ENCODE peak calls at places on chromosome 1, in eight cellular contexts. N is activated CD4-positive, alpha-beta T cell treated with anti-CD3 and anti-CD28 coated beads, Interleukin-2, amount 50 U/mL, for 48 hours; M is suprapubic skin; B is dermis microvascular lymphatic vessel endothelial cell; S is SK-MEL-5; X is foreskin melanocyte; E is non-pigmented ciliary epithelial cell; G is AG10803. V is an unnamed sample.

GRCh38 chr1:114333670-114334069 is 177.3 kb downstream of the TRIM33 start:
- DNase-seq in N (no peak), M (no peak), B (no peak), S (no peak), X (no peak), E (no peak), G (no peak), V (no peak)

GRCh38 chr1:57464756-57465155 is 40.9 kb upstream of the DAB1 start:
- DNase-seq in N (no peak), M (no peak), B (no peak), S (peak), X (peak), E (no peak), G (peak), V (no peak)

GRCh38 chr1:230891413-230891812 is 23.1 kb upstream of the C1orf198 start:
- DNase-seq in N (no peak), M (no peak), B (no peak), S (peak), X (peak), E (no peak), G (peak), V (peak)

GRCh38 chr1:170731566-170732261 is 67.8 kb downstream of the PRRX1 start:
- DNase-seq in N (no peak), M (no peak), B (no peak), S (no peak), X (no peak), E (no peak), G (peak), V (peak)

GRCh38 chr1:239722080-239722479 is 335.7 kb downstream of the CHRM3 start:
- DNase-seq in N (no peak), M (no peak), B (no peak), S (no peak), X (no peak), E (no peak), G (no peak), V (no peak)

GRCh38 chr1:93416183-93416582 is 31.7 kb upstream of the FNBP1L start:
- DNase-seq in N (no peak), M (no peak), B (no peak), S (no peak), X (no peak), E (no peak), G (no peak), V (no peak)

GRCh38 chr1:40477680-40478057 is 579 bp downstream of the ZFP69 start:
- DNase-seq in N (peak), M (no peak), B (no peak), S (no peak), X (no peak), E (no peak), G (no peak), V (peak)

GRCh38 chr1:59055908-59056719 is 240.8 kb upstream of the FGGY start:
- DNase-seq in N (no peak), M (no peak), B (no peak), S (no peak), X (no peak), E (no peak), G (peak), V (peak)

GRCh38 chr1:26285366-26286063 is 5.6 kb downstream of the SH3BGRL3 start:
- DNase-seq in N (peak), M (peak), B (no peak), S (peak), X (no peak), E (no peak), G (no peak), V (peak)

GRCh38 chr1:206606867-206607266 is 5.4 kb downstream of the EIF2D start:
- DNase-seq in N (no peak), M (no peak), B (peak), S (peak), X (no peak), E (no peak), G (peak), V (peak)

GRCh38 chr1:181490740-181491712 is 7.7 kb downstream of the CACNA1E start:
- DNase-seq in N (no peak), M (no peak), B (no peak), S (no peak), X (no peak), E (no peak), G (peak), V (no peak)

GRCh38 chr1:111706921-111707320 is 32.3 kb downstream of the INKA2 start:
- DNase-seq in N (no peak), M (no peak), B (no peak), S (no peak), X (no peak), E (no peak), G (no peak), V (no peak)

V was measured in GM23248.